ENCODE peak calls at places on chromosomes 6 and 20, in five cellular contexts. P is Panc1; S is IMR-90; F is CD4-positive, CD25-positive, alpha-beta regulatory T cell; L is thoracic aorta. D is an unnamed sample. For H3K4me1, the result is how much of the 10 kb centered on the place peaks cover.

GRCh38 chr6:44464527-44465310 is 77.2 kb downstream of the CDC5L start:
- DNase-seq in P (no peak), S (peak), F (no peak), L (no peak), D (no peak)

GRCh38 chr6:48835421-48835958 is 627.6 kb downstream of the MMUT start:
- DNase-seq in P (no peak), S (no peak), F (no peak), L (no peak), D (no peak)

GRCh38 chr6:145809211-145809610 is 5.4 kb downstream of the FBXO30 start:
- DNase-seq in P (no peak), S (no peak), F (peak), L (no peak), D (peak)

GRCh38 chr6:149449054-149449453 is 35.8 kb downstream of the ZC3H12D start:
- DNase-seq in P (no peak), S (no peak), F (no peak), L (no peak), D (no peak)

GRCh38 chr20:57964011-57964862 is 254.4 kb upstream of the PMEPA1 start:
- DNase-seq in P (no peak), S (no peak), F (no peak), L (no peak), D (no peak)

GRCh38 chr20:25136643-25137559 is 55.0 kb upstream of the VSX1 start:
- DNase-seq in P (peak), S (peak), F (no peak), L (peak), D (no peak)

GRCh38 chr6:17159240-17159639 is 57.4 kb downstream of the STMND1 start:
- DNase-seq in P (no peak), S (no peak), F (no peak), L (no peak), D (no peak)

GRCh38 chr6:4553387-4553786 is 222.8 kb upstream of the CDYL start:
- DNase-seq in P (no peak), S (no peak), F (no peak), L (no peak), D (no peak)

GRCh38 chr6:111565316-111566221 is 40.1 kb downstream of the TRAF3IP2 start:
- DNase-seq in P (no peak), S (no peak), F (peak), L (no peak), D (no peak)

GRCh38 chr20:51440589-51440988 is 101.9 kb downstream of the NFATC2 start:
- DNase-seq in P (no peak), S (no peak), F (no peak), L (no peak), D (no peak)

GRCh38 chr20:41587956-41588355 is 30.2 kb downstream of the CHD6 start:
- DNase-seq in P (no peak), S (peak), F (no peak), L (no peak), D (no peak)

GRCh38 chr6:14333556-14334305 is 216.2 kb downstream of the CD83 start:
- DNase-seq in P (no peak), S (peak), F (no peak), L (no peak), D (no peak)

GRCh38 chr20:10414982-10415650 is 18.9 kb downstream of the MKKS start:
- DNase-seq in P (no peak), S (no peak), F (no peak), L (no peak), D (no peak)

DNA sequence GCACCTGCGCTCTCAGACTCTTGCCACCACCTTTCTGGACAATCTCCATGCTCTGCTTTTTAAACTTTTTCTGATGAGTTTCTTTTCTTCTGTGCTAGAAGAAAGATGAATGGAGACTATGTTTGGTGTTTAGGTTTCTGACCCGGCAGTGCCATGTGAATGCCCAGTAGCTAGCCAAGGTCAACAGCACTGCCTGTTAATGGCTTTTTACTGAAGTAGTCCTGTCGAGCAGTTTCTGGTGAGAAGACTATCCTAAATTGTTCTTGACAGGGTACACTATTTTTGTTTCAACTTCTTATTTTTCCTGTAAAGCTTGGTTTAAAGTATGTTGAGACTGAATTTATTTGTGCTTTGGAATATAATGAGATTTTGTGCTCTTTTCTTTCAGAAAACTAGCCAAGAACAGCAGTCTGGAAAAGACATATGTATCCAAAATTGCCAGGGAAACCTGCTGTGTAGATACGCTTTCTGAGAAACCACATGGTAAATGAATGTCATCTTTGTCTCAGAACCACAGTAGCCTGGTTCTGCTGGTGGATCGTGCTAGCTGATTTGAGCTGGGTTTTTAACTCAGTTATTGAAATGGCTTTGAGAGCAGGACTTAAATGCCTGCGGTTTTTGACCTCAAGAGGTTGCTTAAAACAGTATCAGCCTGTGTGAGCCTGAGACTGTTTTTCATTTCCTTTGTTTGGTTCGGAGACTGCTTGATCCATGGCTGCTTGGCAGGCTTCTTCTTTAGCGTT is 48.1 kb downstream of the KCNS1 start:
- DNase-seq in P (no peak), S (peak), F (peak), L (no peak), D (peak)
- H3K4me1 ChIP-seq in P (under half), S (under half), F (half or more), L (under half), D (half or more)

GRCh38 chr6:169847773-169848380 is 96.5 kb downstream of the ERMARD start:
- DNase-seq in P (no peak), S (no peak), F (no peak), L (no peak), D (no peak)
- H3K4me3 ChIP-seq in P (no peak), S (no peak), F (no peak), L (no peak), D (no peak)

DNA sequence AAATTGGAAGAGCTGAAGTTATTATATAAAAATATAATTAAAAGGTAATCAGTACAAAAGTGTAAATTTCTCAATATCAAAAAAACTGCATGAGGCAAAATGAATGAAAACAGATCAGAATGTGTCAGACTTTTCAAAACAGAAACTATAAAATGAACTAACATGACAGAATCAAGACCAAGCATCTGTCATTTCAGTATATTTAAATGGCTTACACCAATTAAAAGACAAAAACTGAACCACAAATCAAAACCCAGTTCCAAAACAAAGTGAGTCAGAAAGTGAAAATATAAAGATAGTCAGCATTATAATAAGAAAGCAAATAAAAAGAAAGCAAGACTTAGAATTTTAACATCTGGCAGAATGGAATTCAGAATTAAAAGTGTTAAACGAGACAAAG is 289.7 kb downstream of the UBE3D start:
- DNase-seq in P (no peak), S (no peak), F (no peak), L (no peak), D (no peak)
- H3K4me1 ChIP-seq in P (under half), S (under half), F (under half), L (under half), D (under half)

GRCh38 chr6:158323561-158323958 is 11.3 kb downstream of the TULP4 start:
- DNase-seq in P (no peak), S (no peak), F (peak), L (no peak), D (no peak)
- H3K4me3 ChIP-seq in P (no peak), S (no peak), F (peak), L (no peak), D (no peak)

GRCh38 chr6:42598300-42598699 is 34.5 kb downstream of the UBR2 start:
- DNase-seq in P (no peak), S (no peak), F (no peak), L (no peak), D (no peak)
- H3K4me1 ChIP-seq in P (under half), S (under half), F (under half), L (under half), D (under half)

GRCh38 chr20:63357921-63358905 is 2.9 kb downstream of the CHRNA4 start:
- DNase-seq in P (no peak), S (no peak), F (no peak), L (no peak), D (no peak)
- H3K4me3 ChIP-seq in P (no peak), S (no peak), F (no peak), L (no peak), D (no peak)

DNA sequence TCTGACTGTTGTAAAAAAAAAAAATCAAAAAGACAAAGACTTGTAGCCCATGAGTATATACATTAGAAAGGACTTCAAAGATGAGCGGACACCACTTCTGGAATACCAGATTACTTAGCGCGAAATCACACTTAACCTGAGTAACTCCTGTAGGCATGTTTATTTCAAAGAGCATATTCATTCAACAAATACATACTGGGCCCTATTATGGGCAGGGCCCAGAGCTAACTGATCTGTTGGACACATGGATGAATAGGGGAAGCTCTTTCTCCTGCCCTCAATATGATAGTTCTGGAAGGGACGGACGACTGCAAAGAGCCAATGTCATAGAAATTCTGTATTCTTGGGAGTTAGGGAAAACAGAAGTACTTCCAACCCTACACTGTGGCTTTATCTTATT is 12.3 kb downstream of the MAN1A1 start:
- DNase-seq in P (no peak), S (no peak), F (no peak), L (no peak), D (no peak)
- H3K4me1 ChIP-seq in P (under half), S (under half), F (under half), L (under half), D (under half)